ENCODE peak calls at places on chromosomes 11 and 22, in four cellular contexts. R, N, C and M are unnamed samples.

GRCh38 chr22:38415561-38416321 is 39.3 kb downstream of the KCNJ4 start:
- DNase-seq in R (peak), N (no peak), C (no peak), M (peak)

GRCh38 chr11:121341609-121342008 is 49.0 kb downstream of the SC5D start:
- DNase-seq in R (no peak), N (no peak), C (no peak), M (no peak)

GRCh38 chr22:43505423-43505822 is 93.6 kb downstream of the MPPED1 start:
- DNase-seq in R (no peak), N (no peak), C (no peak), M (no peak)

GRCh38 chr11:75719089-75719638 is 1.5 kb downstream of the MOGAT2 start:
- DNase-seq in R (no peak), N (no peak), C (peak), M (no peak)

GRCh38 chr11:48091426-48092102 is 111.2 kb downstream of the PTPRJ start:
- DNase-seq in R (no peak), N (no peak), C (no peak), M (no peak)

GRCh38 chr11:67468056-67468455 is 995 bp downstream of the TMEM134 start:
- DNase-seq in R (no peak), N (no peak), C (no peak), M (no peak)

GRCh38 chr11:44764583-44764982 is 37.8 kb downstream of the TSPAN18 start:
- DNase-seq in R (no peak), N (no peak), C (no peak), M (no peak)

GRCh38 chr11:118136826-118137225 is 15.8 kb downstream of the SCN4B start:
- DNase-seq in R (no peak), N (no peak), C (no peak), M (no peak)

GRCh38 chr11:64369440-64370135 is 10.6 kb downstream of the RPS6KA4 start:
- DNase-seq in R (no peak), N (no peak), C (no peak), M (no peak)

GRCh38 chr11:65552413-65552951 is 5.7 kb downstream of the LTBP3 start:
- DNase-seq in R (no peak), N (no peak), C (no peak), M (no peak)

GRCh38 chr22:37300551-37301017 is 18.3 kb downstream of the CYTH4 start:
- DNase-seq in R (no peak), N (no peak), C (no peak), M (no peak)

GRCh38 chr11:70078095-70078795 is at the start of gene ANO1:
- DNase-seq in R (peak), N (peak), C (no peak), M (peak)

GRCh38 chr11:46918087-46918751 is at the start of gene LRP4:
- DNase-seq in R (peak), N (no peak), C (no peak), M (peak)

GRCh38 chr11:48096588-48097525 is 116.5 kb downstream of the PTPRJ start:
- DNase-seq in R (no peak), N (no peak), C (peak), M (no peak)

GRCh38 chr11:9693801-9694553 is 30.1 kb downstream of the SWAP70 start:
- DNase-seq in R (no peak), N (no peak), C (no peak), M (no peak)

GRCh38 chr11:27471067-27471587 is 1.5 kb downstream of the LGR4 start:
- DNase-seq in R (no peak), N (peak), C (peak), M (no peak)

GRCh38 chr22:47171441-47172221 is 409.2 kb downstream of the TBC1D22A start:
- DNase-seq in R (peak), N (no peak), C (no peak), M (no peak)

GRCh38 chr11:9104581-9104980 is 13.2 kb upstream of the SCUBE2 start:
- DNase-seq in R (no peak), N (no peak), C (peak), M (no peak)

GRCh38 chr11:132744771-132745170 is 787.5 kb downstream of the OPCML start:
- DNase-seq in R (no peak), N (no peak), C (no peak), M (no peak)

GRCh38 chr11:44047931-44048431 is at the start of gene ACCSL:
- DNase-seq in R (no peak), N (peak), C (no peak), M (no peak)

GRCh38 chr22:42688241-42688913 is 32.3 kb downstream of the A4GALT start:
- DNase-seq in R (peak), N (peak), C (peak), M (peak)

GRCh38 chr11:90222459-90223247 is at the start of gene CHORDC1:
- DNase-seq in R (peak), N (peak), C (peak), M (peak)

GRCh38 chr11:86743223-86744118 is 56.9 kb upstream of the PRSS23 start:
- DNase-seq in R (no peak), N (peak), C (peak), M (peak)

GRCh38 chr22:46843691-46844297 is 81.3 kb downstream of the TBC1D22A start:
- DNase-seq in R (no peak), N (no peak), C (no peak), M (no peak)

GRCh38 chr11:122803306-122803705 is 35.0 kb upstream of the CRTAM start:
- DNase-seq in R (no peak), N (no peak), C (no peak), M (no peak)

GRCh38 chr11:17630936-17631335 is 83.9 kb downstream of the OTOG start:
- DNase-seq in R (no peak), N (no peak), C (no peak), M (no peak)

GRCh38 chr11:30586251-30587144 is at the start of gene MPPED2:
- DNase-seq in R (peak), N (peak), C (no peak), M (peak)

GRCh38 chr11:57480409-57481137 is 20.2 kb downstream of the RTN4RL2 start:
- DNase-seq in R (peak), N (peak), C (peak), M (peak)

GRCh38 chr11:120517390-120518315 is 6.1 kb downstream of the GRIK4 start:
- DNase-seq in R (no peak), N (no peak), C (no peak), M (no peak)

DNA sequence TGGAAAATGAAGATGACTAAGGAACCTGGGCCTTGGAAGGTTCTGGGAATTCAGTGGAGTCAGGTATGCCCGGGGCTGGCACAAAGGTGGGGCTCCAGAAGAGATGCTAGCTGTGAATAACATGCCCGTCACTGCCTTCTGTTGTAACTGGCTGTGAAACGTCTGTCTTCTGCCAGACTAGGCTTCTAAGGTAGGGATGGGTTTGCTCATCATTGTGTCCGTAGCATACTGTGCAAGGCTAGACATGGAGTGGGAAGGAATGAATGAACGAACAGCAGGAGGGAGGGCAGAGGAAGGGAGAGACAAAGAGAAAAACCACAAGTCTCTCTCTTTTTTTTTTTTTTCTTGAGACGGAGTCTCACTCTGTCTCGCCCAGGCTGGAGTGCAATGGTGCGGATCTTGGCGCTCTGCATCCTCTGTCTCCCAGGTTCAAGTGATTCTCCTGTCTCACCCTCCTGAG is 327.4 kb downstream of the MN1 start:
- DNase-seq in R (no peak), N (no peak), C (no peak), M (no peak)
- TF ChIP-seq ELF4 in R (no peak), N (no peak), C (no peak), M (no peak)

GRCh38 chr11:10878408-10879214 is 20.8 kb upstream of the ZBED5 start:
- DNase-seq in R (no peak), N (peak), C (peak), M (peak)
- TF ChIP-seq ELF4 in R (no peak), N (no peak), C (no peak), M (no peak)

GRCh38 chr22:48493733-48494132 is 1333.9 kb downstream of the BRD1 start:
- DNase-seq in R (no peak), N (no peak), C (no peak), M (no peak)
- TF ChIP-seq ELF4 in R (no peak), N (no peak), C (no peak), M (no peak)

GRCh38 chr11:11217555-11218286 is 135.3 kb downstream of the CSNK2A3 start:
- DNase-seq in R (no peak), N (no peak), C (no peak), M (no peak)
- TF ChIP-seq ELF4 in R (no peak), N (no peak), C (no peak), M (no peak)

DNA sequence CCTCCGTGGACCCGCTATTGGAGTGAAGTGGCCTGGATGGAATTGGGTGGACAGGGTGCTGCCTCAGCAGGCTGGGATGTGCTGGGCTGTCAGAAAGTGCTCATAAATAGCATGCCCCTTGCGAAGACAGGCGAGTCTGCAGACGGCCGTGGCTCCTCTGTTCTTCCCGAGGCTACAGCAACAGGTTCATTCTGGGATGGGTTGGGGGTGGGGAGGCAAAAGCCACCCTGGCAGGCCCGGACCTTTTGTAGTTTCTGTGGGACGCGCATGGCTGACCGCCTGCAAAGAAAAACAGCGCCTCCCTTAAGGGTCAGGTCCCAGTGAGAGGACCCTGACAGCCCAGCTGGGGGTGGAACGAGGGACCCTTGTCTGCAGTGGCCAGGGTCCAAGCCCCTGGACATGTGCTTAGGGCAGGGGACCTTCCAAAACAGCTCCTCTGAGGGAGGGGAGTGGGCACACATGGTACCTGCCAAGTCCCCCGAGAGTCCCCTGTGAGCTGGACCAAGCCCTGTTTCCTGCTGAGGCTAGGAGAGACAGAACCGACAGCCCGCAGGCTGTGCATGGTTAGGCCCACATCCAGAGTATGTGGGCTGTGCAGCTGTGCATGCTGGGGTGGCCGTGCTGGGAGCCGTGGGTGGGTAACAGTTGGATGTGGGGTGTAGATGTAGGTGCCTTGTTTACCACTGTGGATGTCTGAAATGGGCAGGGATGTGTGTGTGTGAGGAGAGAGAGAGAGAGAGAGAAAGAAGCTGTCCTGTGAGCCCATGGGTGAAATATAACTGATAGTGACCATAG is at the start of gene CRYBB3:
- DNase-seq in R (no peak), N (no peak), C (no peak), M (no peak)
- TF ChIP-seq ELF4 in R (no peak), N (no peak), C (no peak), M (no peak)

GRCh38 chr11:31652528-31652927 is 143.0 kb downstream of the ELP4 start:
- DNase-seq in R (no peak), N (no peak), C (no peak), M (no peak)

GRCh38 chr11:31657091-31657490 is 147.5 kb downstream of the ELP4 start:
- DNase-seq in R (no peak), N (no peak), C (no peak), M (no peak)

GRCh38 chr11:31651822-31652221 is 142.3 kb downstream of the ELP4 start:
- DNase-seq in R (no peak), N (no peak), C (no peak), M (no peak)

GRCh38 chr11:31655483-31655882 is 145.9 kb downstream of the ELP4 start:
- DNase-seq in R (no peak), N (no peak), C (peak), M (no peak)

GRCh38 chr11:31656051-31656450 is 146.5 kb downstream of the ELP4 start:
- DNase-seq in R (no peak), N (no peak), C (no peak), M (no peak)
- TF ChIP-seq ELF4 in R (no peak), N (no peak), C (no peak), M (no peak)